ENCODE peak calls at places on chromosomes 16 and 17, in six cellular contexts. S is HCT116, J is H1, F is IMR-90, E is GM12878, H is A549. U is an unnamed sample.

GRCh38 chr16:72915331-72915730 is 132.6 kb downstream of the ZFHX3 start:
- DNase-seq in S (no peak), J (no peak), F (no peak), E (no peak), H (no peak), U (no peak)

GRCh38 chr16:27432600-27432957 is 30.6 kb downstream of the IL21R start:
- DNase-seq in S (no peak), J (no peak), F (peak; percentile 82), E (no peak), H (no peak), U (no peak)

GRCh38 chr17:17024778-17025300 is 17.4 kb upstream of the MPRIP start:
- DNase-seq in S (no peak), J (no peak), F (no peak), E (no peak), H (no peak), U (no peak)

GRCh38 chr17:38926290-38927070 is 1.1 kb downstream of the LASP1NB start:
- DNase-seq in S (no peak), J (no peak), F (no peak), E (no peak), H (no peak), U (no peak)

GRCh38 chr17:48240562-48241130 is 133.1 kb downstream of the SNX11 start:
- DNase-seq in S (peak; percentile 66), J (no peak), F (peak; percentile 11), E (no peak), H (peak; percentile 23), U (peak; percentile 53)

GRCh38 chr17:78322327-78322857 is 37.5 kb downstream of the SOCS3 start:
- DNase-seq in S (no peak), J (no peak), F (peak; percentile 54), E (no peak), H (no peak), U (no peak)

GRCh38 chr17:27888945-27889344 is 4.2 kb downstream of the LYRM9 start:
- DNase-seq in S (no peak), J (peak; percentile 55), F (peak; percentile 4), E (no peak), H (no peak), U (peak; percentile 5)

GRCh38 chr17:41446806-41447205 is 6.0 kb upstream of the KRT38 start:
- DNase-seq in S (no peak), J (no peak), F (peak; percentile 86), E (no peak), H (no peak), U (no peak)

GRCh38 chr17:67105213-67105612 is 60.9 kb downstream of the CACNG1 start:
- DNase-seq in S (no peak), J (no peak), F (peak; percentile 76), E (no peak), H (no peak), U (no peak)

GRCh38 chr17:79299349-79299748 is 224.7 kb downstream of the ENGASE start:
- DNase-seq in S (no peak), J (no peak), F (no peak), E (no peak), H (no peak), U (no peak)

GRCh38 chr16:75570351-75571104 is 4.3 kb downstream of the GABARAPL2 start:
- DNase-seq in S (no peak), J (no peak), F (no peak), E (no peak), H (no peak), U (no peak)

GRCh38 chr16:12815361-12815760 is 11.7 kb upstream of the CPPED1 start:
- DNase-seq in S (no peak), J (no peak), F (no peak), E (no peak), H (no peak), U (no peak)

GRCh38 chr16:24577167-24577566 is 37.8 kb downstream of the RBBP6 start:
- DNase-seq in S (no peak), J (no peak), F (peak; percentile 10), E (no peak), H (no peak), U (peak; percentile 94)

GRCh38 chr16:49608801-49609200 is 235.2 kb downstream of the C16orf78 start:
- DNase-seq in S (peak; percentile 24), J (peak; percentile 44), F (peak; percentile 61), E (no peak), H (no peak), U (peak; percentile 38)

GRCh38 chr17:71926746-71927398 is 193.9 kb upstream of the SOX9 start:
- DNase-seq in S (no peak), J (no peak), F (no peak), E (no peak), H (no peak), U (no peak)

GRCh38 chr17:19876524-19877161 is 8.9 kb upstream of the ULK2 start:
- DNase-seq in S (no peak), J (no peak), F (no peak), E (no peak), H (no peak), U (no peak)
- H3K4me2 ChIP-seq in S (no peak overlapping the region), J (no peak overlapping the region), F (no peak overlapping the region), E (no peak overlapping the region), H (no peak overlapping the region), U (no peak overlapping the region)

GRCh38 chr17:44110011-44110686 is 13.3 kb downstream of the HDAC5 start:
- DNase-seq in S (no peak), J (no peak), F (no peak), E (no peak), H (no peak), U (no peak)
- H3K4me1 ChIP-seq in S (peaks cover 46% of the 10 kb centered on the region), J (peaks cover 30% of the 10 kb centered on the region), F (peaks cover 47% of the 10 kb centered on the region), E (peaks cover 18% of the 10 kb centered on the region), H (peaks cover 59% of the 10 kb centered on the region), U (peaks cover 14% of the 10 kb centered on the region)

DNA sequence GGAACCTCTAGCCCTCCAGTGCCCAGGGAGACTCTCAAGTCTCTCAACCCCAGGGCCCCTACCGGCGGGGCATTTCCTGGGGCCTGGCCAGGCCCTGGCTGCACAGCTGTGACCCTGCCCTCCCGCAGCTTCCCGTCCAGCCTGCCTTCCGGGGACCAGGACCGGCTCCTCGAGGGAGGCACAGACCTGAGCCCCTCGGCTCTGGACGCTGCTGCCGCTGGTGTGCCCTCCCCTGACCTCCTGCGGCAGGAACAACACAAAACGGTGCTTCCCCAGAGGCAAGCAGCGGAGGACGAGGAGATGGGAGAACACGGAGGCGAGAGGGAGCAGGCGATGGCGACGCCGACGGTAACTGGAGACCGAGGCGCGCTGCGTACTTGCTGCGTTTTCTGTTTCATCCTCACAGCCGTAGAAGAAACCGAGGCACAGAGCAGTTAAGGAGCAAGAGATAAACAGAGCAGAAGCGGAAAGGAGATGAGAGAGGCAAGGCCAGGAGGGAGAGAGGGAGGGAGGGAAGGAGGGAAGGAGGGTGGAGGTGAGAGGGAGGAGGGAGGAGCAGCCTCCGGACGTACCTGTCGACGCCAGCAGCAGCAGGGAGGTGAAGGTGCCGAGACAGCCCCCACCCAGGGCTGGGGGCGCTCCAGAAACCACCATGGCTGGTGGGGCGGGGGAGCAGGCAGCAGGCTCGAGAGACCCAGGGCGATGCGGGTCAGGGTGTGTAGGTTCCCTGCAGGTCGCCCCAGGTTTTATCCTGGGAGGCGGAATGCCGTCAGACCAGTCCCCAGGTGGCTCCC is at the start of gene PRSS22:
- DNase-seq in S (no peak), J (peak; percentile 74), F (peak; percentile 13), E (no peak), H (no peak), U (no peak)
- TF ChIP-seq POLR2A in S (no peak), J (no peak), F (no peak), E (no peak), H (no peak), U (no peak)

GRCh38 chr16:85491798-85492616 is 121.1 kb upstream of the GSE1 start:
- DNase-seq in S (peak; percentile 41), J (no peak), F (no peak), E (no peak), H (no peak), U (no peak)
- H3K4me2 ChIP-seq in S (peak overlapping the region; percentile 80), J (peak overlapping the region; percentile 31), F (no peak overlapping the region), E (no peak overlapping the region), H (peak overlapping the region; percentile 37), U (no peak overlapping the region)

U was measured in endothelial cell of umbilical vein.